ENCODE peak calls at places on chromosome 6, in nine cellular contexts. N is mammary epithelial cell, X is dorsolateral prefrontal cortex, I is OCI-LY7, H is cardiac fibroblast, V is GM13976, B is BE2C, P is H9, U is endothelial cell. E is an unnamed sample.

GRCh38 chr6:55916188-55916587 is 40.8 kb upstream of the BMP5 start:
- DNase-seq in B (no peak), I (no peak), H (peak), P (no peak), U (no peak), V (no peak), X (no peak), N (no peak), E (no peak)

GRCh38 chr6:106527979-106528378 is 101.3 kb downstream of the RTN4IP1 start:
- DNase-seq in N (peak), B (no peak), V (no peak), P (no peak), H (peak), U (no peak), X (no peak), I (no peak), E (no peak)

GRCh38 chr6:32763417-32763816 is at the start of gene HLA-DQB2:
- DNase-seq in B (no peak), I (peak), V (no peak), X (no peak), N (no peak), U (no peak), P (no peak), H (peak), E (peak)

GRCh38 chr6:111215134-111215533 is 127.8 kb downstream of the SLC16A10 start:
- DNase-seq in P (no peak), U (no peak), B (no peak), N (no peak), X (no peak), V (no peak), H (peak), I (no peak), E (no peak)

GRCh38 chr6:157665172-157665571 is 157.9 kb upstream of the SNX9 start:
- DNase-seq in V (no peak), H (no peak), B (no peak), X (no peak), U (no peak), P (no peak), I (no peak), N (no peak), E (no peak)

GRCh38 chr6:17278289-17279061 is 2.7 kb upstream of the RBM24 start:
- DNase-seq in H (peak), I (no peak), P (no peak), B (no peak), V (no peak), N (peak), U (no peak), X (no peak), E (no peak)

GRCh38 chr6:18309046-18309445 is 44.7 kb upstream of the DEK start:
- DNase-seq in P (no peak), N (no peak), I (no peak), U (no peak), H (no peak), V (no peak), B (no peak), X (no peak), E (no peak)

GRCh38 chr6:12147557-12148316 is 135.6 kb downstream of the HIVEP1 start:
- DNase-seq in I (no peak), B (no peak), X (no peak), N (no peak), H (no peak), U (no peak), V (no peak), P (no peak), E (no peak)

GRCh38 chr6:150334790-150335783 is 33.7 kb upstream of the IYD start:
- DNase-seq in U (peak), H (peak), P (peak), N (peak), B (peak), I (peak), V (peak), X (no peak), E (peak)

GRCh38 chr6:157821342-157822033 is 1.6 kb upstream of the SNX9 start:
- DNase-seq in B (no peak), X (no peak), U (no peak), I (no peak), V (no peak), N (no peak), P (no peak), H (peak), E (no peak)

GRCh38 chr6:62285612-62286469 is at the start of gene KHDRBS2:
- DNase-seq in P (peak), X (peak), U (no peak), I (peak), V (peak), H (peak), N (peak), B (peak), E (peak)

GRCh38 chr6:141677598-141678211 is 455.0 kb upstream of the GJE1 start:
- DNase-seq in I (peak), V (no peak), X (no peak), H (peak), P (no peak), B (no peak), N (peak), U (peak), E (no peak)

GRCh38 chr6:75089921-75090320 is 115.9 kb downstream of the COL12A1 start:
- DNase-seq in V (no peak), P (no peak), X (no peak), B (no peak), I (no peak), N (no peak), U (no peak), H (no peak), E (no peak)

GRCh38 chr6:142537612-142538478 is 236.0 kb downstream of the ADGRG6 start:
- DNase-seq in X (no peak), V (no peak), H (peak), P (peak), I (peak), N (peak), U (no peak), B (peak), E (no peak)

GRCh38 chr6:71967436-71967835 is 81.1 kb downstream of the RIMS1 start:
- DNase-seq in N (peak), X (no peak), U (no peak), V (no peak), I (no peak), P (no peak), B (no peak), H (no peak), E (no peak)

DNA sequence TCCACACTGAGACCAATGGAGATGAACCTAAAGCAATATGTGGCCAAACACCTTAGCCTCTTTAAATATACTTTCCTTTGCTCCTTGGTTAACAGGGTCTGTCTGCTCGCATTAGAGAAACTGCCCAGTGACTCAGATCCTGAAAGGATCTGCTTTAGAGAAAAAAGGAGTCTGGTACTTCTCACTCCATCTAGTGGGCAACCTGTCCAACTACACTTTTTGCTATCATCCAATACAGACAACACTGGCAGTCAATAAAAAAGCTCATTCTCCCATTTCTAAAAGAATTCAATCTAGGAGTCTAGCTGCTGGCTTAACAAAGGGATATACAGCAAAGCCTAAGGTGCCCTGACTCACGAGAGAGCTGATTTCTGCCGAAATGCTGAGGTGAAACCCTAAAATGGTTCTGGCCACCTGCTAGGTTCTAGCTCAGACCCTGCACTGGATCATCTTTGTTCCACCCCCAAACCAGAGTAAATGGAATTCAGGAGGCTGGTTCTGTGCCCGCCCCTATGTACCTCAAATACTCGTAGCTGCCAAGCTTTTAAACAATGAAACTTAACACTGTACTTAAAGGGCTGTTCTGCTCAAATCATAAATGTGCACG is 11.5 kb downstream of the GNL1 start:
- DNase-seq in H (peak), N (peak), I (peak), U (no peak), B (peak), V (peak), X (no peak), P (no peak), E (peak)
- TF ChIP-seq CTCF in H (peak), N (peak), I (peak), U (peak), B (peak), V (peak), X (peak), P (peak), E (peak)

DNA sequence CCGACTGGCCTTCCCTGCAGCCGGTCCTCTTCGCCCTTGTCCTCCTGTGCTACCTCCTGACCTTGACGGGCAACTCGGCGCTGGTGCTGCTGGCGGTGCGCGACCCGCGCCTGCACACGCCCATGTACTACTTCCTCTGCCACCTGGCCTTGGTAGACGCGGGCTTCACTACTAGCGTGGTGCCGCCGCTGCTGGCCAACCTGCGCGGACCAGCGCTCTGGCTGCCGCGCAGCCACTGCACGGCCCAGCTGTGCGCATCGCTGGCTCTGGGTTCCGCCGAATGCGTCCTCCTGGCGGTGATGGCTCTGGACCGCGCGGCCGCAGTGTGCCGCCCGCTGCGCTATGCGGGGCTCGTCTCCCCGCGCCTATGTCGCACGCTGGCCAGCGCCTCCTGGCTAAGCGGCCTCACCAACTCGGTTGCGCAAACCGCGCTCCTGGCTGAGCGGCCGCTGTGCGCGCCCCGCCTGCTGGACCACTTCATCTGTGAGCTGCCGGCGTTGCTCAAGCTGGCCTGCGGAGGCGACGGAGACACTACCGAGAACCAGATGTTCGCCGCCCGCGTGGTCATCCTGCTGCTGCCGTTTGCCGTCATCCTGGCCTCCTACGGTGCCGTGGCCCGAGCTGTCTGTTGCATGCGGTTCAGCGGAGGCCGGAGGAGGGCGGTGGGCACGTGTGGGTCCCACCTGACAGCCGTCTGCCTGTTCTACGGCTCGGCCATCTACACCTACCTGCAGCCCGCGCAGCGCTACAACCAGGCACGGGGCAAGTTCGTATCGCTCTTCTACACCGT is 6.1 kb downstream of the UBD start:
- DNase-seq in B (peak), H (peak), I (no peak), V (peak), X (peak), P (peak), U (peak), N (peak), E (peak)
- TF ChIP-seq CTCF in B (no peak), H (peak), I (no peak), V (no peak), X (no peak), P (peak), U (no peak), N (no peak), E (no peak)

DNA sequence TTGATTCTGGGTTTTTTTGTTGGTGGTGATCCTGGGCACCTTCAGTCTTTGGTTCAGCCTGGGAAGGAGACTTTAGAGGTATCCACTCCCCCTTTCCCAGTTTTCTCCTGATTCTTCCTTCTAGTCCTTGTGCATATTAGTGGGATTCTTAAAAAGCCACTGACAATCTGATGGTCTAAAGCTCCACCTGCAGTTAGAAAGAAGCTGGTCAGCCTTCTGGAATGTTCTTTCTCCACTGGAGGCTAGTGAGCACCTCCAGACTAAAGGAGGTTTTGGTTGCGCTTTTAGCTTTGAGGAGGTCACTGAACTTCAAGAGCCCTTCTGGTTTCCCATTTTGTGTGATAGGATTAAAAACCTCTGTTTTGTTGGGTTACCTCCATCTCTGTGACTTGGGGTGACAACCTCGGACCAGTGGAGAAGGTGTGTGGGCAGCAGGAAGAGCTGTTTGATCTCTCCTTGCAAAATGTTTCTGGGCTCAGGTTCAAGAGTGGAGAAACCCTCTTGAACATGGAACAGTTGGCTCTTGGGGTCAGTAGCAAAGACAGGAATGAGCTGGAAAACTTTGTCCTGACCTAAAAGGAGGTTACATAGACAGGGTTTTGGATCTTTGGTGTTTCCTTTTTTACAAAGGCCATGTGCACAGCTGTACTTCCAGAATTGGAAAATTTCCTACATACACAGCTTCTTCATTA is 29.0 kb downstream of the JARID2 start:
- DNase-seq in H (peak), P (no peak), I (no peak), V (no peak), X (no peak), B (no peak), U (no peak), N (no peak), E (no peak)
- TF ChIP-seq CTCF in H (peak), P (peak), I (peak), V (peak), X (peak), B (no peak), U (no peak), N (no peak), E (peak)

GRCh38 chr6:121222656-121223055 is 111.6 kb downstream of the TBC1D32 start:
- DNase-seq in N (peak), B (no peak), I (peak), U (no peak), H (peak), X (no peak), V (no peak), P (no peak), E (no peak)
- TF ChIP-seq CTCF in N (no peak), B (no peak), I (peak), U (no peak), H (no peak), X (peak), V (no peak), P (peak), E (no peak)